ENCODE peak calls at places on chromosomes 1 and 21, in five cellular contexts. X is mesothelial cell of epicardium, W is progenitor cell of endocrine pancreas, A is Calu3, C is AG09319. M is an unnamed sample.

GRCh38 chr1:17014671-17015567 is 3.2 kb upstream of the ATP13A2 start:
- DNase-seq in X (no peak), A (no peak), C (no peak), W (no peak), M (no peak)

GRCh38 chr1:244319283-244320132 is 132.2 kb downstream of the ADSS2 start:
- DNase-seq in W (no peak), A (no peak), C (no peak), X (no peak), M (peak; percentile 91)

GRCh38 chr21:20010691-20011200 is 987.5 kb upstream of the NCAM2 start:
- DNase-seq in A (no peak), W (no peak), C (no peak), X (no peak), M (no peak)

GRCh38 chr1:154941332-154941995 is 4.9 kb upstream of the PMVK start:
- DNase-seq in A (no peak), W (no peak), X (no peak), C (no peak), M (no peak)

GRCh38 chr1:206829875-206830274 is 35.5 kb upstream of the IL20 start:
- DNase-seq in C (no peak), X (no peak), A (no peak), W (no peak), M (no peak)

GRCh38 chr1:31760901-31761470 is 3.2 kb downstream of the ADGRB2 start:
- DNase-seq in C (no peak), A (peak; percentile 68), X (no peak), W (peak; percentile 45), M (peak; percentile 34)

GRCh38 chr1:168728452-168729404 is at the start of gene DPT:
- DNase-seq in A (no peak), X (no peak), C (peak; percentile 75), W (no peak), M (peak; percentile 33)

GRCh38 chr1:210722410-210723081 is 393.8 kb downstream of the HHAT start:
- DNase-seq in A (no peak), W (no peak), C (no peak), X (no peak), M (no peak)

GRCh38 chr1:63752176-63752575 is 21.6 kb upstream of the ROR1 start:
- DNase-seq in X (no peak), W (no peak), C (no peak), A (no peak), M (no peak)

GRCh38 chr1:43774359-43774758 is 67.0 kb downstream of the ST3GAL3 start:
- DNase-seq in X (no peak), W (no peak), A (no peak), C (peak; percentile 29), M (peak; percentile 86)

GRCh38 chr1:10854856-10855459 is 58.5 kb upstream of the CASZ1 start:
- DNase-seq in A (no peak), C (no peak), X (no peak), W (no peak), M (no peak)

GRCh38 chr21:25307489-25307888 is 299.8 kb downstream of the MRPL39 start:
- DNase-seq in C (no peak), A (no peak), X (no peak), W (no peak), M (no peak)

GRCh38 chr1:235127774-235128452 is 724 bp downstream of the TOMM20 start:
- DNase-seq in W (no peak), C (no peak), X (no peak), A (no peak), M (no peak)

GRCh38 chr1:84141177-84142003 is 2.7 kb upstream of the PRKACB start:
- DNase-seq in A (no peak), C (no peak), W (no peak), X (no peak), M (peak; percentile 16)

GRCh38 chr1:91851130-91852010 is 34.6 kb downstream of the TGFBR3 start:
- DNase-seq in X (peak; percentile 47), A (peak; percentile 63), C (peak; percentile 73), W (no peak), M (peak; percentile 91)

GRCh38 chr1:233433436-233434213 is 106.1 kb downstream of the MAP3K21 start:
- DNase-seq in A (no peak), W (no peak), X (no peak), C (no peak), M (no peak)

GRCh38 chr1:239221656-239222055 is 164.7 kb upstream of the CHRM3 start:
- DNase-seq in W (no peak), C (no peak), A (no peak), X (no peak), M (no peak)

GRCh38 chr1:11990303-11991032 is 10.2 kb downstream of the MFN2 start:
- DNase-seq in C (no peak), X (no peak), A (peak; percentile 71), W (no peak), M (no peak)

GRCh38 chr1:171158089-171158488 is 27.0 kb upstream of the FMO2 start:
- DNase-seq in X (no peak), A (no peak), W (no peak), C (no peak), M (no peak)

GRCh38 chr21:25818156-25818950 is 83.6 kb downstream of the GABPA start:
- DNase-seq in C (no peak), W (no peak), A (no peak), X (no peak), M (no peak)

GRCh38 chr1:155185783-155186265 is 12.2 kb downstream of the TRIM46 start:
- DNase-seq in A (no peak), X (no peak), C (no peak), W (no peak), M (no peak)

GRCh38 chr1:111769517-111770146 is 13.9 kb downstream of the DDX20 start:
- DNase-seq in W (no peak), X (no peak), A (peak; percentile 17), C (peak; percentile 43), M (peak; percentile 84)

GRCh38 chr1:57506941-57507340 is 83.1 kb upstream of the DAB1 start:
- DNase-seq in A (no peak), C (no peak), X (no peak), W (no peak), M (no peak)

GRCh38 chr1:54168206-54168965 is 15.6 kb upstream of the CDCP2 start:
- DNase-seq in W (no peak), X (no peak), C (no peak), A (no peak), M (peak; percentile 23)

GRCh38 chr1:247322437-247322836 is 9.2 kb downstream of the ZNF496 start:
- DNase-seq in W (no peak), A (no peak), C (no peak), X (no peak), M (no peak)

GRCh38 chr1:32989160-32989894 is 24.7 kb upstream of the RNF19B start:
- DNase-seq in X (no peak), C (peak; percentile 90), W (no peak), A (peak; percentile 60), M (peak; percentile 98)

GRCh38 chr1:3671371-3672180 is 19.3 kb downstream of the TP73 start:
- DNase-seq in C (no peak), A (peak; percentile 30), W (no peak), X (no peak), M (no peak)

GRCh38 chr1:9609998-9610397 is 21.3 kb downstream of the TMEM201 start:
- DNase-seq in W (no peak), C (no peak), X (no peak), A (no peak), M (no peak)

GRCh38 chr1:116693759-116694482 is 26.4 kb upstream of the IGSF3 start:
- DNase-seq in X (no peak), W (no peak), C (no peak), A (peak; percentile 4), M (peak; percentile 98)

GRCh38 chr21:21712761-21713558 is 714.8 kb downstream of the NCAM2 start:
- DNase-seq in X (no peak), W (no peak), C (no peak), A (no peak), M (peak; percentile 53)

GRCh38 chr1:186923434-186923833 is 94.7 kb downstream of the PLA2G4A start:
- DNase-seq in C (no peak), W (no peak), A (no peak), X (no peak), M (peak; percentile 23)

GRCh38 chr1:8004803-8005573 is 21.1 kb downstream of the ERRFI1 start:
- DNase-seq in A (peak; percentile 26), C (peak; percentile 90), W (no peak), X (peak; percentile 57), M (peak; percentile 99)

GRCh38 chr1:79161077-79161476 is 154.5 kb upstream of the ADGRL4 start:
- DNase-seq in A (no peak), X (no peak), W (no peak), C (peak; percentile 7), M (peak; percentile 3)

GRCh38 chr1:246607466-246607865 is 41.2 kb downstream of the CNST start:
- DNase-seq in A (no peak), W (no peak), X (no peak), C (no peak), M (no peak)

GRCh38 chr1:154607084-154607747 is 770 bp downstream of the ADAR start:
- DNase-seq in A (peak; percentile 36), W (no peak), X (peak; percentile 70), C (no peak), M (peak; percentile 42)

GRCh38 chr1:42691157-42691498 is 8.9 kb downstream of the YBX1 start:
- DNase-seq in A (no peak), C (no peak), W (no peak), X (no peak), M (no peak)

GRCh38 chr1:14826172-14826636 is 227.7 kb downstream of the KAZN start:
- DNase-seq in A (no peak), C (peak; percentile 94), X (no peak), W (no peak), M (peak; percentile 1)

GRCh38 chr1:76176020-76176419 is 101.5 kb downstream of the ST6GALNAC3 start:
- DNase-seq in C (no peak), W (no peak), X (no peak), A (no peak), M (no peak)
- TF ChIP-seq CTCF in C (no peak), W (no peak), X (no peak), A (no peak), M (no peak)

DNA sequence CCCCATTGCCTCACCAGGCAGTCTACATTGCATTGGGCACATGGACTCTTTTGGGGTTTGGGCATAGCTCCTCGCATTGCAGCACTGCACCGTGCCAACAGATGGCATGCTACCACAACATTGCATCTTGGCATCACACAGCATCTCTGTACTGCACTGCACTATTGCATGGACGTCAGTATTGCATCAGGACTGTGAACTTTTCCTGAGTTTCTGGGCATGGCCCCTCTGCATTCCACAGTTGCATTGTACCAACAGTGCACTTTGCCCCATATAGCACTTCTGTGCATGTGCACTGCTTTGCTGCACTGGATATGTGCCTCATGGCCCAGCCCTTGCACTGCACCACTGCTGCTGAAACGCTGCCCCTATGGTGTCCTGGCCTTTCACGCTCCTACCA is 9.6 kb downstream of the PTPRU start:
- DNase-seq in A (peak; percentile 61), W (no peak), C (no peak), X (no peak), M (peak; percentile 59)
- TF ChIP-seq CTCF in A (peak; percentile 60), W (peak; percentile 40), C (peak; percentile 56), X (no peak), M (peak; percentile 39)

GRCh38 chr21:42330380-42331336 is 15.4 kb upstream of the TFF3 start:
- DNase-seq in X (peak; percentile 14), A (no peak), W (no peak), C (no peak), M (no peak)
- TF ChIP-seq CTCF in X (no peak), A (no peak), W (no peak), C (no peak), M (no peak)

GRCh38 chr1:46535063-46535462 is 16.4 kb downstream of the KNCN start:
- DNase-seq in C (no peak), A (peak; percentile 72), W (no peak), X (no peak), M (peak; percentile 70)
- TF ChIP-seq CTCF in C (peak; percentile 39), A (peak; percentile 71), W (peak; percentile 57), X (no peak), M (peak; percentile 53)

M was measured in MCF 10A.